ENCODE peak calls at places on chromosomes 11 and 22, in six cellular contexts. V, P, O, W, N and Y are unnamed samples.
A peak's percentile ranks its signal among the peaks of the same experiment; 100 is the strongest.

GRCh38 chr22:17890245-17890671 is 116.0 kb upstream of the BID start:
- DNase-seq in N (peak; percentile 22), P (no peak), W (no peak), V (no peak), O (no peak), Y (no peak)

GRCh38 chr22:37806409-37807338 is 1.1 kb upstream of the GCAT start:
- DNase-seq in V (peak; percentile 45), W (no peak), N (peak; percentile 31), O (no peak), P (no peak), Y (no peak)

GRCh38 chr11:116595305-116595880 is 177.4 kb downstream of the BUD13 start:
- DNase-seq in V (no peak), O (no peak), P (no peak), W (no peak), N (no peak), Y (no peak)

GRCh38 chr11:57092028-57092698 is 89.6 kb upstream of the LRRC55 start:
- DNase-seq in O (no peak), V (no peak), W (no peak), P (no peak), N (no peak), Y (no peak)

GRCh38 chr22:19543970-19544708 is 19.9 kb upstream of the CLDN5 start:
- DNase-seq in W (no peak), P (no peak), O (no peak), N (no peak), V (no peak), Y (no peak)

GRCh38 chr22:41435560-41435959 is 11.0 kb downstream of the TOB2 start:
- DNase-seq in V (no peak), N (no peak), O (no peak), W (no peak), P (no peak), Y (no peak)

GRCh38 chr22:37260939-37261338 is 16.9 kb upstream of the RAC2 start:
- DNase-seq in V (peak; percentile 71), O (peak; percentile 48), N (peak; percentile 14), P (peak; percentile 45), W (peak; percentile 78), Y (no peak)

GRCh38 chr11:32032478-32032877 is 58.4 kb upstream of the RCN1 start:
- DNase-seq in V (no peak), P (no peak), O (no peak), N (no peak), W (no peak), Y (no peak)

GRCh38 chr11:46075168-46075567 is 46.1 kb downstream of the PHF21A start:
- DNase-seq in W (no peak), N (peak; percentile 68), V (peak; percentile 73), P (no peak), O (no peak), Y (no peak)

GRCh38 chr11:15576759-15577158 is 462.0 kb downstream of the INSC start:
- DNase-seq in V (no peak), N (no peak), W (no peak), P (no peak), O (no peak), Y (no peak)

GRCh38 chr11:110096369-110096976 is 3.3 kb downstream of the ZC3H12C start:
- DNase-seq in O (no peak), P (no peak), V (no peak), W (no peak), N (no peak), Y (no peak)

GRCh38 chr11:65884716-65885092 is 3.6 kb downstream of the FIBP start:
- DNase-seq in O (peak; percentile 56), N (no peak), V (peak; percentile 84), W (peak; percentile 88), P (no peak), Y (no peak)

DNA sequence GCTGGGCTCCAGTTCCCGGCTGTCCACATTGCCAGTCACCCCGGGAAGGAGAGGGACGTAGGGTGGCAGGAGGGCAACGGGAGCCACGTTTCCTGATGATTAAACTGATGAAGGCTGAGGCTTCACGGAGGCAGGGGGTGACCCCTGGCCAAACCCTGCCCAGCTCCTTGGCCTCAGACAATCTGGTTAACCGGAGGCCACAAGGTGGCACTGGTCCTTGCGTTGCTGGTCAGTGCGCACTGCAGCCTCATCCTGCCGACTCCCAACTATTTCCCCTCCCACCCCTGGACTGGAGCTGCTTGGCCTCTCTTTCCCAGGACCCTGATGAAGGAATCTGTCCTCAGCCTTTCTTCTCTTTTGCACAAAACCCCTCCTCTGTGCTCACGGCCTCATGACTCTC is 75.3 kb downstream of the PDE2A start:
- DNase-seq in W (no peak), V (peak; percentile 65), P (no peak), O (no peak), N (no peak), Y (no peak)
- TF ChIP-seq CTCF in W (peak; percentile 74), V (peak; percentile 71), P (peak; percentile 61), O (no peak), N (no peak), Y (peak; percentile 47)

DNA sequence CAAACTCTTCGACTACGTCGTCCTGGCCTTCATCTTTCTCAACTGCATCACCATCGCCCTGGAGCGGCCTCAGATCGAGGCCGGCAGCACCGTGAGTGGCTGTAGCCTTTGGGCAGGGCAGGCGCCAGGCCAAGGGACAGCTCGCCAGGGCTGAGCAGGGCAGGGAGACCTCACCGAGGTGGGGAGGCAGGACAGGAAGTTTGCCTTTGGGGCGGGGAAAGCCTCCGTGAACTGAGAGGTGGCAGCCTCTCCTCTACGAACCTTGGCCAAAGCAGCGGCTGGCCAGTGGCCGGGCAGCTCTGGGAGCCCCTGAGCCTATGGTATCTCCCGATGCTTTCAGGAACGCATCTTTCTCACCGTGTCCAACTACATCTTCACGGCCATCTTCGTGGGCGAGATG is 93.2 kb downstream of the CACNA1I start:
- DNase-seq in O (no peak), N (no peak), W (no peak), V (no peak), P (no peak), Y (no peak)
- H3K4me3 ChIP-seq in O (no peak overlapping the region), N (no peak overlapping the region), W (no peak overlapping the region), V (no peak overlapping the region), P (no peak overlapping the region), Y (no peak overlapping the region)

GRCh38 chr11:576791-577610 is 731 bp downstream of the PHRF1 start:
- DNase-seq in O (no peak), N (no peak), V (no peak), W (peak; percentile 71), P (no peak), Y (no peak)
- TF ChIP-seq CTCF in O (no peak), N (no peak), V (no peak), W (no peak), P (no peak), Y (no peak)

GRCh38 chr11:72719144-72719543 is 33.1 kb downstream of the ARAP1 start:
- DNase-seq in O (no peak), V (peak; percentile 75), N (peak; percentile 46), P (no peak), W (no peak), Y (no peak)

GRCh38 chr11:72718101-72718501 is 34.1 kb downstream of the ARAP1 start:
- DNase-seq in W (no peak), P (no peak), N (no peak), O (no peak), V (no peak), Y (no peak)

GRCh38 chr11:72716291-72716690 is 35.9 kb downstream of the ARAP1 start:
- DNase-seq in W (no peak), O (no peak), N (no peak), V (no peak), P (no peak), Y (no peak)

GRCh38 chr11:72719551-72719950 is 32.7 kb downstream of the ARAP1 start:
- DNase-seq in W (no peak), N (no peak), P (no peak), O (no peak), V (no peak), Y (no peak)

DNA sequence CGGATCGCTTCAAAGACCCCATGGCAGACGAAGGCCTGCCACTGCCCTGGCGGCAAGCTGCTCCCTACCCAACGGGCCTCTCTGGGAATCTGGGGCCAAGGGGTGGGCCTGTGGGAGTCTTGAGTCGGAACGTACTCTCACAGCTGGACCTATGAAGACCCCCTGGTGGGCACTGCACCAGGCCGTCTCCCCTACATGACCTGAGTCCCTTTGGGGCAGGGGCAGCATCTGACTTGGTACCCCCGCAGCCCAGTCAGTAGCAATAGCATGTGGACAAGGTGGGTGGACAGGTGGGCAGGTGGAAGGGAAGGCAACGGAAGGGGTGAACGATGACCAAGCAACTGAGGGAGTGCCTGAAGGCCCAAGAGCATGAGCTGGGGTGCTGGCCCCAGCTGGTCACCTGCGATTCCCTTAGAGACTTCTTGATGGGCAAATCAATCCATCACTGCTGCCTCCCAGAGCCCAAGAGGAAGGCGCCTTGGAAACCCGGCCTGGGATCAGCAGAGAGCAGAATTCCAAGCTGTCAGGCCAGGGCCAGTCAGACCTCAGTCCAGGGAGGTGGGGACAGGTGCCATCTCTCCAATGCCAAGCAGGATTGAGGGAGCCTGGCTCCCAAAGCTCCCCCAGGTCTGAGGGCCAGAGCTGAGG is 35.3 kb downstream of the ARAP1 start:
- DNase-seq in N (no peak), V (no peak), W (no peak), P (no peak), O (no peak), Y (no peak)
- H3K4me3 ChIP-seq in N (no peak overlapping the region), V (no peak overlapping the region), W (no peak overlapping the region), P (no peak overlapping the region), O (no peak overlapping the region), Y (no peak overlapping the region)

DNA sequence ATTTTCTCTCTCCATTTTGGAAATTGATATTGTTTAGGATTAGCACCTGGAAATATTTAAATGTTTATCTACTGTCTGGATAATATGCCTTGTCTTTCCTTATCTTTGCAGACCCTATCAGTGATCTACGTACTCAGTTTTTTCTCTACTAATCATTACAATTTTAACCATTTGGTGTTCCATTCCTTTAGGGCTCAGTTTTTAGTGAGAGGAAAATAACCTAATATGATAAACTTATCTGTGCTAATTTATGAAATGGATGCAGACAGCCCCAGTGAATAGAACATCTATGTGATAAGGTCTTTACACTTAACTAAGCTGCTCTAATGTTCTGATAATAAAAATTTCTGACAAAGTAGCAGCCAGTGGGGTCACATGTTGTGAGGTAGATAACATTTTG is 68.5 kb downstream of the SVIP start:
- DNase-seq in P (no peak), W (no peak), V (no peak), N (no peak), O (no peak), Y (no peak)
- TF ChIP-seq CTCF in P (no peak), W (no peak), V (no peak), N (no peak), O (no peak), Y (no peak)

DNA sequence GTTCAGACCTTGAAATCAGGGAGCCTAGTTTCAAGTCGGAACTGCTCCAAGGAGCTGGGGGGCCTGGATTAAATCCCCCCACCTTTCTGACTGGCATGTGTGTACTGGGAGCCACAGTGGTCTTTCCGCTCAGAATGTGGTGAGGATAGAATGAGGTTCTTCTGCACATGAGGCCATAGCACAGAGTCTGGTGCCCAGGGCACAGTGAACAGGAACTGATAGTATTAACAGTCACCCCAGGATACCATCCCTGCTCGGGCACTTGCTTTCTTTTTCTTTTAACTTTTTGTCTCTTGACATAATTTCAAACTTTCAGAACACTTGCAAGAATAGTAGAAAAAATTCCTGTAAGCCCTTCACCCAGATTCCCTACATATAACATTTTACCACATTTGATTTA is 28.8 kb downstream of the LMO1 start:
- DNase-seq in V (no peak), W (no peak), O (no peak), P (no peak), N (no peak), Y (no peak)
- H3K4me3 ChIP-seq in V (no peak overlapping the region), W (no peak overlapping the region), O (no peak overlapping the region), P (no peak overlapping the region), N (no peak overlapping the region), Y (no peak overlapping the region)